ENCODE peak calls at places on chromosomes 16 and 17, in four cellular contexts. X is NCI-H524, E is ELF-1, M is fibroblast of mammary gland. U is an unnamed sample.

GRCh38 chr17:40323731-40324650 is 15.0 kb downstream of the RARA start:
- DNase-seq in X (no peak), E (no peak), M (peak; percentile 82), U (no peak)

GRCh38 chr17:76682306-76682705 is 28.5 kb downstream of the MXRA7 start:
- DNase-seq in M (peak; percentile 81), E (no peak), X (no peak), U (no peak)

GRCh38 chr17:39143552-39144093 is 7.8 kb downstream of the PLXDC1 start:
- DNase-seq in M (peak; percentile 24), E (no peak), X (no peak), U (no peak)

GRCh38 chr16:73094371-73094770 is 46.4 kb upstream of the ZFHX3 start:
- DNase-seq in X (no peak), M (no peak), E (no peak), U (no peak)

GRCh38 chr17:50779747-50780363 is 12.5 kb upstream of the ANKRD40CL start:
- DNase-seq in M (no peak), X (no peak), E (no peak), U (no peak)

GRCh38 chr16:3490911-3491629 is 4.2 kb downstream of the C16orf90 start:
- DNase-seq in X (peak; percentile 88), M (no peak), E (no peak), U (no peak)

GRCh38 chr17:61387511-61388305 is 11.9 kb upstream of the TBX2 start:
- DNase-seq in M (no peak), E (no peak), X (no peak), U (no peak)

GRCh38 chr17:37770631-37771518 is 26.0 kb upstream of the HNF1B start:
- DNase-seq in M (peak; percentile 56), E (peak; percentile 46), X (peak; percentile 3), U (peak; percentile 53)

GRCh38 chr17:5115673-5116651 is at the start of gene USP6:
- DNase-seq in E (peak; percentile 72), X (no peak), M (no peak), U (no peak)

GRCh38 chr17:81150379-81151038 is 14.8 kb upstream of the PVALEF start:
- DNase-seq in M (no peak), E (no peak), X (no peak), U (no peak)

GRCh38 chr16:11181889-11182279 is 74.1 kb downstream of the SOCS1 start:
- DNase-seq in M (peak; percentile 18), X (no peak), E (no peak), U (no peak)

GRCh38 chr17:30476726-30477082 is 504 bp upstream of the GOSR1 start:
- DNase-seq in X (no peak), E (no peak), M (peak; percentile 10), U (no peak)

GRCh38 chr17:81422776-81423697 is 27.8 kb downstream of the BAHCC1 start:
- DNase-seq in E (peak; percentile 72), M (peak; percentile 95), X (no peak), U (no peak)

GRCh38 chr16:88634141-88634993 is 4.0 kb upstream of the IL17C start:
- DNase-seq in X (no peak), E (peak; percentile 90), M (peak; percentile 36), U (no peak)

GRCh38 chr17:40517286-40517662 is 15.9 kb upstream of the TNS4 start:
- DNase-seq in X (no peak), M (no peak), E (no peak), U (no peak)

GRCh38 chr16:57115504-57116182 is 23.3 kb downstream of the CPNE2 start:
- DNase-seq in X (no peak), E (no peak), M (peak; percentile 37), U (no peak)

GRCh38 chr17:75978938-75979704 is at the start of the genes ACOX1 and TEN1:
- DNase-seq in X (peak; percentile 100), M (peak; percentile 94), E (peak; percentile 98), U (peak; percentile 98)

GRCh38 chr17:57266842-57267241 is 10.5 kb downstream of the MSI2 start:
- DNase-seq in X (no peak), M (no peak), E (no peak), U (no peak)

GRCh38 chr17:51640108-51640622 is 379.8 kb downstream of the UTP18 start:
- DNase-seq in E (peak; percentile 64), X (no peak), M (no peak), U (peak; percentile 38)

GRCh38 chr17:78122221-78122990 is 6.1 kb downstream of the TMC6 start:
- DNase-seq in X (no peak), E (no peak), M (no peak), U (no peak)

GRCh38 chr17:81940538-81941483 is 3.7 kb upstream of the PYCR1 start:
- DNase-seq in M (no peak), E (no peak), X (no peak), U (no peak)

GRCh38 chr16:67241008-67241900 is 6.0 kb downstream of the FHOD1 start:
- DNase-seq in M (peak; percentile 93), E (peak; percentile 77), X (no peak), U (no peak)

GRCh38 chr16:18979936-18980335 is 3.8 kb upstream of the TMC7 start:
- DNase-seq in M (no peak), X (no peak), E (no peak), U (no peak)

GRCh38 chr17:57808882-57809281 is 41.0 kb downstream of the MRPS23 start:
- DNase-seq in E (no peak), X (no peak), M (no peak), U (no peak)

GRCh38 chr17:80029235-80029974 is 6.3 kb downstream of the TBC1D16 start:
- DNase-seq in E (no peak), M (peak; percentile 98), X (peak; percentile 78), U (peak; percentile 89)